ENCODE peak calls at places on chromosomes 6 and 20, in ten cellular contexts. I is stimulated activated naive B cell treated with anti-CD40 and anti-IgM and Interleukin-4, amounts not matched to agents 10 μg/mL and 1 μg/mL and 100 μg/mL, for 72 hours; E is AG08395; K is GM12865; T is brain microvascular endothelial cell; O is NCI-H1417; C is kidney tubule cell; H is activated T-cell treated with anti-CD3 and anti-CD28 coated beads for 1 hour; M is T-helper 17 cell; X is ELR. L is an unnamed sample.

GRCh38 chr6:24788031-24788665 is 10.6 kb downstream of the ARMH2 start:
- DNase-seq in E (no peak), C (no peak), X (peak), H (no peak), M (no peak), T (peak), K (no peak), I (no peak), O (no peak), L (no peak)

GRCh38 chr20:59825944-59826759 is 107.3 kb downstream of the SYCP2 start:
- DNase-seq in X (no peak), O (peak), M (no peak), C (peak), E (no peak), K (no peak), H (no peak), T (no peak), I (no peak), L (no peak)

GRCh38 chr20:63280929-63281545 is 8.4 kb downstream of the ARFGAP1 start:
- DNase-seq in C (no peak), O (no peak), T (no peak), H (no peak), M (no peak), I (no peak), E (no peak), X (peak), K (no peak), L (no peak)

GRCh38 chr20:62066339-62066982 is 780 bp upstream of the TAF4 start:
- DNase-seq in H (peak), K (peak), X (peak), T (no peak), O (peak), M (no peak), C (peak), E (no peak), I (peak), L (no peak)

GRCh38 chr6:170175644-170176620 is 114.9 kb downstream of the DLL1 start:
- DNase-seq in O (no peak), C (no peak), H (no peak), M (no peak), I (no peak), X (no peak), T (no peak), K (no peak), E (no peak), L (no peak)

GRCh38 chr6:33755070-33755869 is 8.6 kb upstream of the IP6K3 start:
- DNase-seq in H (no peak), I (no peak), M (no peak), T (no peak), O (peak), C (peak), E (no peak), K (no peak), X (no peak), L (peak)

GRCh38 chr6:131163886-131164285 is 28.6 kb downstream of the AKAP7 start:
- DNase-seq in H (no peak), I (no peak), C (no peak), E (no peak), T (peak), K (no peak), X (no peak), O (no peak), M (no peak), L (no peak)

GRCh38 chr20:56991516-56991915 is 274.9 kb downstream of the BMP7 start:
- DNase-seq in E (no peak), O (no peak), H (no peak), T (no peak), X (no peak), I (no peak), M (no peak), K (no peak), C (no peak), L (no peak)

GRCh38 chr20:18057106-18057993 is at the start of gene OVOL2:
- DNase-seq in T (no peak), O (peak), X (no peak), C (peak), K (no peak), I (no peak), H (no peak), E (no peak), M (no peak), L (no peak)

GRCh38 chr6:87887266-87887665 is 160.4 kb upstream of the SPACA1 start:
- DNase-seq in I (no peak), T (no peak), X (no peak), M (no peak), H (no peak), E (no peak), K (no peak), C (no peak), O (no peak), L (no peak)

GRCh38 chr6:144055121-144055931 is 40.0 kb downstream of the SF3B5 start:
- DNase-seq in K (peak), M (no peak), C (no peak), O (no peak), E (no peak), H (peak), I (no peak), T (no peak), X (no peak), L (peak)

GRCh38 chr6:30615958-30616810 is 859 bp downstream of the PPP1R10 start:
- DNase-seq in C (peak), O (peak), M (no peak), X (peak), H (peak), T (no peak), I (peak), K (peak), E (no peak), L (no peak)

L was measured in germinal center.